ENCODE peak calls at places on chromosomes 2 and 18, in ten cellular contexts. One of them, this sample, is unnamed.

GRCh38 chr18:3692113-3692621 is 242.2 kb downstream of the TGIF1 start:
- DNase-seq in posterior cingulate gyrus: no peak
- DNase-seq in PC-3: no peak
- DNase-seq in Right ventricle myocardium superior: no peak
- DNase-seq in cardiac fibroblast: no peak
- DNase-seq in T-helper 1 cell: no peak
- DNase-seq in mesendoderm: no peak
- DNase-seq in fibroblast of the aortic adventitia: no peak
- DNase-seq in amniotic stem cell: no peak
- DNase-seq in RWPE1: no peak
- DNase-seq in this sample: no peak

GRCh38 chr2:85162746-85163301 is 29.6 kb downstream of the TCF7L1 start:
- DNase-seq in posterior cingulate gyrus: no peak
- DNase-seq in PC-3: no peak
- DNase-seq in Right ventricle myocardium superior: no peak
- DNase-seq in cardiac fibroblast: peak; percentile 50
- DNase-seq in T-helper 1 cell: no peak
- DNase-seq in mesendoderm: no peak
- DNase-seq in fibroblast of the aortic adventitia: peak; percentile 78
- DNase-seq in amniotic stem cell: no peak
- DNase-seq in RWPE1: no peak
- DNase-seq in this sample: no peak

GRCh38 chr2:65265090-65266045 is 37.7 kb downstream of the ACTR2 start:
- DNase-seq in posterior cingulate gyrus: no peak
- DNase-seq in PC-3: peak; percentile 74
- DNase-seq in Right ventricle myocardium superior: no peak
- DNase-seq in cardiac fibroblast: peak; percentile 92
- DNase-seq in T-helper 1 cell: no peak
- DNase-seq in mesendoderm: peak; percentile 90
- DNase-seq in fibroblast of the aortic adventitia: peak; percentile 94
- DNase-seq in amniotic stem cell: peak; percentile 22
- DNase-seq in RWPE1: peak; percentile 35
- DNase-seq in this sample: no peak

GRCh38 chr2:88748005-88748404 is 56.5 kb downstream of the RPIA start:
- DNase-seq in posterior cingulate gyrus: no peak
- DNase-seq in PC-3: no peak
- DNase-seq in Right ventricle myocardium superior: no peak
- DNase-seq in cardiac fibroblast: no peak
- DNase-seq in T-helper 1 cell: no peak
- DNase-seq in mesendoderm: no peak
- DNase-seq in fibroblast of the aortic adventitia: no peak
- DNase-seq in amniotic stem cell: no peak
- DNase-seq in RWPE1: no peak
- DNase-seq in this sample: no peak

GRCh38 chr2:10071595-10071994 is 8.6 kb downstream of the CYS1 start:
- DNase-seq in posterior cingulate gyrus: no peak
- DNase-seq in PC-3: no peak
- DNase-seq in Right ventricle myocardium superior: no peak
- DNase-seq in cardiac fibroblast: no peak
- DNase-seq in T-helper 1 cell: no peak
- DNase-seq in mesendoderm: no peak
- DNase-seq in fibroblast of the aortic adventitia: no peak
- DNase-seq in amniotic stem cell: no peak
- DNase-seq in RWPE1: no peak
- DNase-seq in this sample: no peak

GRCh38 chr2:50491541-50492114 is 540.3 kb downstream of the NRXN1 start:
- DNase-seq in posterior cingulate gyrus: no peak
- DNase-seq in PC-3: peak; percentile 36
- DNase-seq in Right ventricle myocardium superior: no peak
- DNase-seq in cardiac fibroblast: peak; percentile 62
- DNase-seq in T-helper 1 cell: no peak
- DNase-seq in mesendoderm: peak; percentile 28
- DNase-seq in fibroblast of the aortic adventitia: peak; percentile 52
- DNase-seq in amniotic stem cell: no peak
- DNase-seq in RWPE1: peak; percentile 29
- DNase-seq in this sample: no peak

GRCh38 chr2:6968319-6969100 is 51.3 kb downstream of the RNF144A start:
- DNase-seq in posterior cingulate gyrus: peak; percentile 84
- DNase-seq in PC-3: no peak
- DNase-seq in Right ventricle myocardium superior: peak; percentile 60
- DNase-seq in cardiac fibroblast: peak; percentile 56
- DNase-seq in T-helper 1 cell: no peak
- DNase-seq in mesendoderm: peak; percentile 37
- DNase-seq in fibroblast of the aortic adventitia: no peak
- DNase-seq in amniotic stem cell: no peak
- DNase-seq in RWPE1: no peak
- DNase-seq in this sample: no peak

GRCh38 chr2:19895535-19895934 is 6.2 kb downstream of the TTC32 start:
- DNase-seq in posterior cingulate gyrus: no peak
- DNase-seq in PC-3: no peak
- DNase-seq in Right ventricle myocardium superior: no peak
- DNase-seq in cardiac fibroblast: no peak
- DNase-seq in T-helper 1 cell: no peak
- DNase-seq in mesendoderm: no peak
- DNase-seq in fibroblast of the aortic adventitia: no peak
- DNase-seq in amniotic stem cell: no peak
- DNase-seq in RWPE1: no peak
- DNase-seq in this sample: no peak

GRCh38 chr2:6578417-6578816 is 287.3 kb downstream of the CMPK2 start:
- DNase-seq in posterior cingulate gyrus: no peak
- DNase-seq in PC-3: no peak
- DNase-seq in Right ventricle myocardium superior: no peak
- DNase-seq in cardiac fibroblast: no peak
- DNase-seq in T-helper 1 cell: no peak
- DNase-seq in mesendoderm: no peak
- DNase-seq in fibroblast of the aortic adventitia: no peak
- DNase-seq in amniotic stem cell: no peak
- DNase-seq in RWPE1: no peak
- DNase-seq in this sample: no peak

GRCh38 chr18:36711813-36712444 is 116.9 kb downstream of the TPGS2 start:
- DNase-seq in posterior cingulate gyrus: no peak
- DNase-seq in PC-3: peak; percentile 76
- DNase-seq in Right ventricle myocardium superior: no peak
- DNase-seq in cardiac fibroblast: peak; percentile 66
- DNase-seq in T-helper 1 cell: no peak
- DNase-seq in mesendoderm: peak; percentile 44
- DNase-seq in fibroblast of the aortic adventitia: peak; percentile 83
- DNase-seq in amniotic stem cell: peak; percentile 69
- DNase-seq in RWPE1: peak; percentile 54
- DNase-seq in this sample: no peak

GRCh38 chr2:167581961-167582574 is 665.3 kb downstream of the STK39 start:
- DNase-seq in posterior cingulate gyrus: no peak
- DNase-seq in PC-3: peak; percentile 19
- DNase-seq in Right ventricle myocardium superior: no peak
- DNase-seq in cardiac fibroblast: no peak
- DNase-seq in T-helper 1 cell: no peak
- DNase-seq in mesendoderm: no peak
- DNase-seq in fibroblast of the aortic adventitia: no peak
- DNase-seq in amniotic stem cell: no peak
- DNase-seq in RWPE1: no peak
- DNase-seq in this sample: no peak

GRCh38 chr2:183037660-183038340 is 457 bp downstream of the NCKAP1 start:
- DNase-seq in posterior cingulate gyrus: peak; percentile 79
- DNase-seq in PC-3: peak; percentile 22
- DNase-seq in Right ventricle myocardium superior: no peak
- DNase-seq in cardiac fibroblast: no peak
- DNase-seq in T-helper 1 cell: no peak
- DNase-seq in mesendoderm: no peak
- DNase-seq in fibroblast of the aortic adventitia: no peak
- DNase-seq in amniotic stem cell: no peak
- DNase-seq in RWPE1: peak; percentile 12
- DNase-seq in this sample: peak; percentile 10

GRCh38 chr2:129464036-129464435 is 515.4 kb upstream of the RAB6C start:
- DNase-seq in posterior cingulate gyrus: no peak
- DNase-seq in PC-3: no peak
- DNase-seq in Right ventricle myocardium superior: no peak
- DNase-seq in cardiac fibroblast: no peak
- DNase-seq in T-helper 1 cell: no peak
- DNase-seq in mesendoderm: no peak
- DNase-seq in fibroblast of the aortic adventitia: no peak
- DNase-seq in amniotic stem cell: no peak
- DNase-seq in RWPE1: no peak
- DNase-seq in this sample: no peak

GRCh38 chr18:78519394-78520062 is 460.1 kb upstream of the SALL3 start:
- DNase-seq in posterior cingulate gyrus: no peak
- DNase-seq in PC-3: no peak
- DNase-seq in Right ventricle myocardium superior: no peak
- DNase-seq in cardiac fibroblast: no peak
- DNase-seq in T-helper 1 cell: no peak
- DNase-seq in mesendoderm: no peak
- DNase-seq in fibroblast of the aortic adventitia: no peak
- DNase-seq in amniotic stem cell: no peak
- DNase-seq in RWPE1: no peak
- DNase-seq in this sample: no peak

This sample was measured in stimulated activated CD8-positive, alpha-beta memory T cell treated with anti-CD3 and anti-CD28 coated beads, Interleukin-12 subunit alpha, Interleukin-12 subunit beta, amount 100 ng/mL, for 1 hour.